ENCODE peak calls at places on chromosome 10, in eight cellular contexts. B is right lobe of liver, I is colonic mucosa, K is heart left ventricle, Y is psoas muscle, C is endothelial cell, T is hepatocyte, V is cardiac fibroblast. X is an unnamed sample.

GRCh38 chr10:18861382-18861781 is 187.2 kb upstream of the MALRD1 start:
- DNase-seq in B (no peak), I (no peak), K (no peak), Y (no peak), C (no peak), T (no peak), V (no peak), X (no peak)

GRCh38 chr10:91803386-91804125 is 5.3 kb downstream of the TNKS2 start:
- DNase-seq in B (no peak), I (no peak), K (no peak), Y (no peak), C (no peak), T (no peak), V (no peak), X (no peak)

GRCh38 chr10:43712821-43713584 is 64.3 kb upstream of the ZNF32 start:
- DNase-seq in B (no peak), I (no peak), K (no peak), Y (no peak), C (no peak), T (no peak), V (no peak), X (no peak)

GRCh38 chr10:71659050-71659738 is 60.4 kb downstream of the C10orf105 start:
- DNase-seq in B (no peak), I (no peak), K (no peak), Y (no peak), C (no peak), T (peak), V (no peak), X (no peak)

GRCh38 chr10:103153765-103154197 is 39.3 kb downstream of the NT5C2 start:
- DNase-seq in B (no peak), I (no peak), K (no peak), Y (no peak), C (no peak), T (no peak), V (peak), X (no peak)

GRCh38 chr10:106226123-106226522 is 938.4 kb downstream of the SORCS1 start:
- DNase-seq in B (no peak), I (no peak), K (no peak), Y (no peak), C (no peak), T (no peak), V (no peak), X (no peak)

GRCh38 chr10:34176351-34176750 is 638.7 kb downstream of the PARD3 start:
- DNase-seq in B (no peak), I (no peak), K (no peak), Y (no peak), C (no peak), T (no peak), V (no peak), X (no peak)

GRCh38 chr10:22259280-22259679 is 41.5 kb upstream of the EBLN1 start:
- DNase-seq in B (no peak), I (no peak), K (no peak), Y (no peak), C (no peak), T (no peak), V (peak), X (no peak)

GRCh38 chr10:53361936-53362335 is 589.4 kb upstream of the MBL2 start:
- DNase-seq in B (no peak), I (no peak), K (no peak), Y (no peak), C (no peak), T (no peak), V (no peak), X (no peak)

GRCh38 chr10:26215534-26215922 is 1.0 kb upstream of the GAD2 start:
- DNase-seq in B (no peak), I (no peak), K (no peak), Y (no peak), C (no peak), T (peak), V (no peak), X (no peak)

GRCh38 chr10:31358688-31359330 is 39.8 kb downstream of the ZEB1 start:
- DNase-seq in B (no peak), I (no peak), K (no peak), Y (no peak), C (no peak), T (no peak), V (peak), X (no peak)

DNA sequence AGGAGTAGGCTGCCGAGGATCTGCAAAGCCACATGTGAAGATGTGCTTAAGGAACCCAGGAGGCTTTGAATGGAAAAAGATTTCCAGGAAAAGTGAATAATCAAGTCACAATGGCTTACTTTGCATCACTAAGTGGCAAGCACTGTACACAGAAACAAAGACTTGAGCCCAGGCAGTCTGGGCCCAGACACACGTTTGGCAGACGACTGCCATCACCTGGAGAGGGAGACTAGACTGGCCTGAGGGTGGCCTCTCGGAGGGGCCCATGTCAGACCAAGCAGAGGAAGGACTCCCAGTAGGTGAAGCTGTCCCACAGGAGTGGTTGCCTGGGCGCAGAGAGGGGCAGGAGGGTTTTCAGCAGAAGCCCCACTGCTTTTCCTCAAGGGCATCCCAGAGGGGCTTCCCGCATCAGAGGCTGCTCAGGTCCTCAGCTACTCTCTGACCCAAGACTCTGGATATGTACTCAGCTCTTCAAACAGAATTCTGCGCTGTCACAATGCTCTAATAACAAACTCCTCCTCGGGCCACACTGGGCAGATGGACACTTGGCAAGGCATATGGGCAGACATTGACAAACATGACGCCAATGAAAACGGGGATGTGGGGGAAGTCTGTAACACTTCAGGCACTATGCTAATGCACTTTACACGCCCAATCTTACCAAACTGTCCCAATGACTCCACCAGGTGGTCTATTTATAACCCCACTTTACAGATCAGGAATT is 27.9 kb upstream of the FRAT2 start:
- DNase-seq in B (no peak), I (no peak), K (no peak), Y (no peak), C (no peak), T (no peak), V (no peak), X (no peak)
- TF ChIP-seq CTCF in B (no peak), I (no peak), K (no peak), Y (no peak), C (no peak), T (no peak), V (no peak), X (no peak)

DNA sequence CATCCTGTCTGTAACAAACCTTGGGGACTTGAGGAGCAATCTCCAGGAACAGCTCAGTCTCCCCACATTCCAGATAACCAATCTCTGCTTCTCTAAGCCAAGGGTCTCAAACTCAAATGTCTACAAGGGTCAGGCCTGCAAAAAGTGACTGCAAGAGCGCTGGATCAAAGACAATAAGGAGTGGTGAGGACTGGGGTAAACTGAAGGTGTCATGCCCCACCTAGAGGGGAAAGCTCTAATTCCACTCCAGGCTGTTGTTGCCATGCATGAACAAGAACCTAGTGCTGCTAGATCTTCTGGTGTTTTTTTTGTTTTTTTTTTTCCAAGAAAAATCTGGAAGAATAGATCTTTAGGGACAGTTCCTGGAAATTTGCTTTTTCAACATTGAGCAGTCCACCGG is 117.9 kb upstream of the MACROH2A2 start:
- DNase-seq in B (no peak), I (no peak), K (no peak), Y (no peak), C (no peak), T (no peak), V (no peak), X (no peak)
- TF ChIP-seq CTCF in B (no peak), I (no peak), K (no peak), Y (no peak), C (no peak), T (no peak), V (peak), X (no peak)

GRCh38 chr10:50419756-50420155 is 168.4 kb upstream of the ASAH2 start:
- DNase-seq in B (no peak), I (no peak), K (no peak), Y (no peak), C (no peak), T (no peak), V (no peak), X (no peak)

GRCh38 chr10:50419091-50419490 is 167.8 kb upstream of the ASAH2 start:
- DNase-seq in B (no peak), I (no peak), K (no peak), Y (no peak), C (no peak), T (no peak), V (no peak), X (no peak)

GRCh38 chr10:50416885-50417284 is 165.6 kb upstream of the ASAH2 start:
- DNase-seq in B (no peak), I (no peak), K (no peak), Y (no peak), C (no peak), T (no peak), V (peak), X (no peak)

GRCh38 chr10:50417486-50417905 is 166.2 kb upstream of the ASAH2 start:
- DNase-seq in B (no peak), I (no peak), K (no peak), Y (no peak), C (no peak), T (no peak), V (peak), X (no peak)

GRCh38 chr10:50417906-50418697 is 166.8 kb upstream of the ASAH2 start:
- DNase-seq in B (peak), I (peak), K (peak), Y (peak), C (peak), T (peak), V (peak), X (peak)
- TF ChIP-seq CTCF in B (no peak), I (no peak), K (no peak), Y (peak), C (no peak), T (no peak), V (no peak), X (no peak)

GRCh38 chr10:114822771-114823463 is 1.3 kb downstream of the FHIP2A start:
- DNase-seq in B (no peak), I (no peak), K (no peak), Y (no peak), C (no peak), T (peak), V (peak), X (no peak)

GRCh38 chr10:114821293-114821914 is at the start of gene FHIP2A:
- DNase-seq in B (peak), I (peak), K (peak), Y (peak), C (peak), T (peak), V (peak), X (peak)

GRCh38 chr10:114819313-114819712 is 2.3 kb upstream of the FHIP2A start:
- DNase-seq in B (no peak), I (no peak), K (no peak), Y (no peak), C (no peak), T (no peak), V (no peak), X (no peak)

GRCh38 chr10:114824396-114824795 is 2.8 kb downstream of the FHIP2A start:
- DNase-seq in B (no peak), I (no peak), K (no peak), Y (no peak), C (no peak), T (no peak), V (no peak), X (no peak)

DNA sequence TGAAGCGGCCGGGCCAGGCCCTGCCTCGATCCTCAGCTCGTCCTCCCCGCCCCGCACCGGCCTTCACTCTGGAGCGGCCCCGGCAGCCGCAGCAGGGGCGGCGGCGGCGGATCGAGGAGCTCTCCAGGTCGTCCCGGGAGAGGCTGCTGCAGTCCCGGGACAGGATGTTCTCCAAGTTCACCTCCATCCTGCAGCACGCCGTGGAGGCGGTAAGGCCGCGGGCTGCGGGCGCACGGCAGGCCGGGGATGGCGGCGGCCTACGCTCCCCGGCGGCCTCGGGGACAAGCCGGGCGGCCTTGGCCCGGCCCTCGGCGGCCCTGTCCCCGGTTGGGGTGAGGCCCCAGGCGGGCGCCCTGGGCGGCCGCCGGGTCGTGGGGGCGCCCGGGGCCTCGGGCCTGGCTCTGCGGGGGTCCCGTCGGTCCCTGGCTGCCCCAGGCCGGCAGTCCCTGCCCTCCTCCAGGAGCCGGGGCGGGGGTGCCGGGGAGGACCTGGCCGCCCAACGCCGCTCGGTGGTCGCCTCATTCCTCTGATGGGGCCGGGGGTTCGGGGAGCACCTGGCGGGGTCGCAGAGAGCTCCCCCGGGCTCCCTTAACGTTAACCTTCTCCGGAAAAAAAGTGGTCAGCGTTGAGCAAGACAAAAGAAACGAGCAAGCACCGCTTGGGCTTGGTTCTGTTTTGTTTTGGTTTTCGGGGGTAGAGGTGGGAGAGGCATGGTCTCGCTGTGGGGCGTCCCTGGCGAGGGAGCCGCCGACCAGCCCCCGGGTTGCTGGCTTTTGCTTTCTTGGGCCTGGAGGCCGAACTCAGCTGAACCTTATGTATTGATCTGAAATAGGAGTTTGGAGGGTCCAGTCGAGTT is 563 bp downstream of the FHIP2A start:
- DNase-seq in B (peak), I (peak), K (peak), Y (peak), C (peak), T (peak), V (peak), X (peak)
- TF ChIP-seq CTCF in B (no peak), I (no peak), K (no peak), Y (peak), C (no peak), T (no peak), V (no peak), X (peak)

X was measured in testis.